ENCODE peak calls at places on chromosomes 5 and 9, in five cellular contexts. B, D, Y, Z and R are unnamed samples.

GRCh38 chr5:61860978-61861377 is 445.0 kb upstream of the KIF2A start:
- DNase-seq in D (no peak), Z (no peak), Y (no peak), B (no peak), R (no peak)

GRCh38 chr5:131260895-131261294 is 3.0 kb upstream of the CDC42SE2 start:
- DNase-seq in D (no peak), B (no peak), Y (no peak), Z (no peak), R (no peak)

GRCh38 chr9:29966247-29966646 is 2393.0 kb upstream of the C9orf72 start:
- DNase-seq in D (no peak), Z (no peak), Y (no peak), B (peak), R (no peak)

GRCh38 chr9:77820293-77820954 is 172.3 kb upstream of the GNA14 start:
- DNase-seq in B (no peak), Z (no peak), D (no peak), Y (no peak), R (no peak)

GRCh38 chr5:173778784-173779304 is 109.3 kb upstream of the CPEB4 start:
- DNase-seq in Y (no peak), D (no peak), Z (no peak), B (no peak), R (no peak)

GRCh38 chr9:111926421-111926875 is 29.8 kb downstream of the UGCG start:
- DNase-seq in D (peak), Z (peak), Y (peak), B (no peak), R (peak)

GRCh38 chr5:73816656-73817420 is 190.8 kb downstream of the ARHGEF28 start:
- DNase-seq in B (no peak), Z (no peak), D (no peak), Y (no peak), R (no peak)

GRCh38 chr5:157267766-157268480 is 2.0 kb downstream of the CYFIP2 start:
- DNase-seq in D (peak), B (no peak), Y (no peak), Z (no peak), R (no peak)

GRCh38 chr9:3032898-3033297 is 189.0 kb upstream of the PUM3 start:
- DNase-seq in B (no peak), D (no peak), Y (no peak), Z (no peak), R (no peak)

GRCh38 chr5:84378420-84378819 is 6.3 kb downstream of the EDIL3 start:
- DNase-seq in B (no peak), Y (no peak), Z (no peak), D (no peak), R (no peak)

GRCh38 chr9:32571969-32572899 is 725 bp downstream of the NDUFB6 start:
- DNase-seq in B (peak), D (peak), Y (peak), Z (peak), R (peak)

GRCh38 chr5:74206571-74207550 is 433.7 kb downstream of the ENC1 start:
- DNase-seq in D (no peak), Z (no peak), B (peak), Y (no peak), R (no peak)

GRCh38 chr5:179818746-179819295 is 1.9 kb upstream of the SQSTM1 start:
- DNase-seq in Y (peak), Z (peak), B (peak), D (peak), R (no peak)

GRCh38 chr5:137114529-137114928 is 384.6 kb downstream of the SPOCK1 start:
- DNase-seq in Z (no peak), Y (no peak), D (no peak), B (no peak), R (no peak)

GRCh38 chr5:37554938-37555337 is 175.8 kb downstream of the WDR70 start:
- DNase-seq in B (peak), Y (no peak), D (peak), Z (no peak), R (no peak)

GRCh38 chr9:129850821-129851540 is 15.7 kb downstream of the USP20 start:
- DNase-seq in B (no peak), Y (no peak), Z (no peak), D (no peak), R (no peak)

GRCh38 chr5:74017786-74018211 is 391.8 kb downstream of the ARHGEF28 start:
- DNase-seq in Z (no peak), Y (no peak), B (peak), D (no peak), R (no peak)

GRCh38 chr5:96823900-96824351 is 16.2 kb upstream of the ERAP1 start:
- DNase-seq in Z (no peak), B (peak), Y (no peak), D (no peak), R (no peak)

GRCh38 chr9:86660146-86660545 is 287.2 kb downstream of the GAS1 start:
- DNase-seq in Y (no peak), Z (no peak), D (no peak), B (no peak), R (peak)

GRCh38 chr5:81849769-81850367 is 99.0 kb upstream of the SSBP2 start:
- DNase-seq in Y (no peak), D (no peak), B (no peak), Z (no peak), R (no peak)

GRCh38 chr5:81851481-81852178 is 100.7 kb upstream of the SSBP2 start:
- DNase-seq in Y (peak), B (peak), Z (peak), D (peak), R (peak)

GRCh38 chr5:146878471-146879172 is at the start of gene PPP2R2B:
- DNase-seq in D (no peak), B (peak), Y (peak), Z (no peak), R (no peak)
- H3K4me3 ChIP-seq in D (no peak), B (peak), Y (peak), Z (peak), R (peak)

GRCh38 chr5:110727025-110727314 is 499 bp upstream of the TMEM232 start:
- DNase-seq in Y (no peak), D (no peak), B (no peak), Z (no peak), R (no peak)

DNA sequence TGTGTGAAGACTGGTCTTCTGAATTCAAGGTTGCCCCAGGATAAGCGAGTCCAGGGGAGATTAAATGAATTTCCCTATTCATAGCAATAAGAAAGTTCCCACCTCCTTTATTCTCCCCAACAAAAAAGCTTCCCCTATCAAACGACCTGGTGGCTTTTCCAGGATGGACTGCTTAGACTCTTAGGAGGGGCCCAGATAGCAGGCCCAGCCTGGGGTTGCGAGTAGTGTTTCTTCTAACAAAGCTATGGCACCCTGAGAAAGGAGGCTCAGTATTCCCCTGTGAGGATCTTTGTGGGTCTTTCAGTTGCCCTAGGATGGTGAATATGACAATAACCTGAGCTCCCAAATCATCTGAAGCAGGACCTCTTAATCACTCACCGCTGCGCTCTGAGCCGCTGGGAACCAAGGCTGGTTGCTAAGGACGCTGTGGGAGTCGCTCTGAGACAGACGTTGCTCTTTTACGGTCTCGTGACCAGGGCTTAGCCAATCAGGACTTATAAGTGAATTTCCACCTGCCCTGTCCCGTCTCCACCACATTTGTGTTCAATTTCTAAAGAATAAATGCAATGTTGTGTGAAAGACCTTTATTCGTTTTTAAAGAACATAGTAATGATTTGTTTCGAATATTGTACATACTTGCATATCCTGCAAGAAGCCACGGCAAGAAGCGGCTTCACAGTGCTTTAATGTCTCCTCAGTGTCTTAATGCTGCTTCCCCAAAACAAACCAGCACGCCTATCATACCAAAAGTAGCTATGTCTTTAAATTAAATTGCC is at the start of gene TMEM232:
- DNase-seq in Z (peak), B (peak), Y (peak), D (peak), R (no peak)
- H3K4me3 ChIP-seq in Z (peak), B (peak), Y (peak), D (peak), R (no peak)

DNA sequence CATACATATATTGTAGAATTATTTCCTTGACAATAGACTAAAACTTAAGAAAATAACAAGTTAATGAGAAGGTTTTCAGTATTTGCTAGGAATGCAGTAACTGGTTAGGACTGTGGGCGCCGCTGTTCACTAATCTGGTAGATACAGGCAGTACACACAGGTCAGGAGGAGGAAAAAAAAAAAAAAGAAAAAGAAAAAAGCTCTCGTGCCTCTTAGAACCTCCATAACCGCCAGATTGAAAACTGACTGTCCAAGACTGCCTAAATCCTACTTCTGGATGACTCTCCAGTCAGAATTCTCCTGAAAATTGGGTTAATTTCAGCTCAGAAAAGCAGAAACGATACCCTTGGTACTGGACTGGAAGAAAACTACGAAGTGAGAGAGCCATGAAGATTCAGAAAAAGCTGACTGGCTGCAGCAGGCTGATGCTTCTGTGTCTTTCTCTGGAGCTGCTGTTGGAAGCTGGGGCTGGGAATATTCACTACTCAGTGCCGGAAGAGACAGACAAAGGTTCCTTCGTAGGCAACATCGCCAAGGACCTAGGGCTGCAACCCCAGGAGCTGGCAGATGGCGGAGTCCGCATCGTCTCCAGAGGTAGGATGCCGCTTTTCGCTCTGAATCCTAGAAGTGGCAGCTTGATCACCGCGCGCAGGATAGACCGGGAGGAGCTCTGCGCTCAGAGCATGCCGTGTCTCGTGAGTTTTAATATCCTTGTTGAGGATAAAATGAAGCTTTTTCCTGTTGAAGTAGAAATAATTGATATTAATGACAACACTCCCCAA is at the start of gene PCDHGA1:
- DNase-seq in Y (peak), D (peak), B (peak), Z (no peak), R (no peak)
- H3K4me3 ChIP-seq in Y (no peak), D (peak), B (peak), Z (no peak), R (no peak)

DNA sequence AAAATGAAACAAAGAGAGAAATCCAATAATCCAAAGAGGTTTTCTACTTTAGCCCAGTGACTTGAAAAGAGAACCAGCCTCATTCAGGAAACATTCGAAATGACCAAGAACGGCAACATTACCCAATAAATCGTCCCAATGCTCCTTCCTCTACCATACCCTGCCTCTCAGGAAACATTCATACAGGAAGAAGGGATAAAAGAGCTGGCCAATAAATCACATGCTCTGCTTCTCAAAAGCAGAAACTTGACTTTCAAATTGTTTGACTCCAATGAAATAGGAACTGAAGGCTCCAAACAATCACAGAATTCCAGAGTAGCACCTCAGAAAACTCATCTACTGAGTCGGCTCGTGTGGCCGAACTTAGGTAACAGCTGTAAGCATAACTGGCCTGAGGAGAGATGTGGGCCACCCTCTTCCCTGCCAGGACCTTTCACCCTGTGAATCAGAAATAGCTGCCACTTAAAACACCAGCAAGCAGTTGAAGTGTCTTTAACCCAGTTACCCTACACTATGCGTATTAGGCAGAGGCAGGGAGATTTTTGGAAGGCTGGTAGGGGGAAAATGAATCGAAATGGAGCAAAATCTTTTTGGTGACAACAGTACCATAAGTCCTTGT is 14.6 kb downstream of the ARL15 start:
- DNase-seq in Y (no peak), B (no peak), D (no peak), Z (no peak), R (no peak)
- H3K4me3 ChIP-seq in Y (no peak), B (no peak), D (no peak), Z (no peak), R (no peak)

GRCh38 chr5:33480876-33481275 is 40.1 kb downstream of the TARS1 start:
- DNase-seq in Y (no peak), Z (no peak), D (no peak), B (no peak), R (no peak)
- H3K4me3 ChIP-seq in Y (no peak), Z (no peak), D (no peak), B (no peak), R (no peak)

DNA sequence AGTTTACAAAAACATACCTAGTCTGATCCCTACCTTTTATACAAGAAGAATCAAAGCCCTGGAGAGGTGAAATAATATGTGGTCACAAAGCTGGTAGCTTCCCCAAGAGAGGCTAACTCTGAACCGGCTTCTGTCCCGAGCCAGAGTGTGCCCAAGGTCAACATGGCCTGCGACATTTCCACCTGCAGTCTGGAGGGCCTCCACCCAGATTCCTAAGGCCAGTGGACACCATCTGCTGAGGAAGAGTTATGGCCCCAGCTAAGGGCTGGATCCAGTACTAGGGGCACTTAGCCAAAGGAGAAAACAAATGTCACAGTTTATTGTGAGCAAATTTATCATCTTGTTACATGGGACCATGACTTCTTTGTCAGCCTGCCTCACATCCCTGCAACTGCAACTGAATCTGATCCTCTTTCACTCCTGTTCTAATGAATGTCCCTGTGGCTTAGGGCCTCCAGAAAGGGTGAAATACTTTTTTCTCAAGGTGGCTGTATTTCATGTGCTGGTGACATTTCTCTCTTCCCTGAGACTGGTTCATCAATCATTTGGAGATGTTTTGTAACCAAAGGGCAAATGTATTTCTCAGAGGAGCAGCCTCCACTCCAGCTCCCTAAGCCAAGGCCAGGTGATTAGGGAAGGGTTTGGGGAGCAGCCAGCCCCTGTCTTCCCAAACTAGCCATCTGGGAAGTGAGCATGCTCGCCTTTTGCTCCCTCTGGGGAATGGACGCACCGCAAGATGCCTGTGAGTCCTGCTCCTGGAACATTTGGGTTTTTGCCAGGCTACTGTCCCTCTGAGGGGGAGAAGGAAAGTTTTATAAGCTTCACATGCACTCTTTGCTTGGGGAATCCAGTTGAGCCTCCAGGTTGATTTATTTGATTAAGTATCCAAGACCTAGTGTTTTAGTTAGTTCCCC is 148.3 kb downstream of the CMYA5 start:
- DNase-seq in Z (no peak), B (no peak), Y (no peak), D (no peak), R (no peak)
- H3K4me3 ChIP-seq in Z (no peak), B (no peak), Y (no peak), D (no peak), R (no peak)

DNA sequence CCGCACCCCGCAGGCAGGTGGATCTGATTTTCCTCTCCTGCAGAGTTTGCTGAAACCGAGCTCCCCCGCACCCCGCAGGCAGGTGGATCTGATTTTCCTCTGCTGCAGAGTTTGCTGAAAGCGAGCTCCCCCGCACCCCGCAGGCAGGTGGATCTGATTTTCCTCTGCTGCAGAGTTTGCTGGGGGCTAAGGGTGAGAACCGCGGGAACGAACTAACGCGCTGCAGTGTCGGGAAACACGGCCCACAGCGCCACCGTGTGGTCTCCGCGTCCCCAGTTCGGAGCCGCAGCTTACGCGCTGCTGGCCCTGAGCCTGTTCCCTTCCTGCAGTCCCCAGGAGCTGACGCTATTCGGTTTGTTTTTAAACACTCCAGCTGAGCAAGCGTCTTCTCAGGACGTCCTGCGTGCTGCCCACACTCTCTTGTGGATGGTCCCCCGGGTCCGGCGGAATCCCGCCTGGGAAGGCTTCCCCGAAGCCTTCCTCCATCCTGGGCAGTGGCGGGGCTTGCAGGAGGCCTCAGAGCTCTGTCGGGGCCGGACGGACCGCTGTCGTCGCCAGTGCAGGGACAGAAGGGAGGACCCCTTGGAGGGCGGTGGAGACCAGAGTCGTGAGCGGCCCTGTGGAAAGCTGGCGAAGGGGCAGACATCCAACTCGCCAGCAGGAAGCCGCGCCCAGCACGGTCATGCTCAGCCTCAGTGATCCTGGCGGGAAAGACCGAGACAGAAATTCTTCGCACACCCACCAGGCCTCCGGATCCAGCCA is 121.2 kb upstream of the LPCAT1 start:
- DNase-seq in Z (peak), Y (peak), D (peak), B (peak), R (peak)
- H3K4me3 ChIP-seq in Z (no peak), Y (no peak), D (no peak), B (peak), R (no peak)

DNA sequence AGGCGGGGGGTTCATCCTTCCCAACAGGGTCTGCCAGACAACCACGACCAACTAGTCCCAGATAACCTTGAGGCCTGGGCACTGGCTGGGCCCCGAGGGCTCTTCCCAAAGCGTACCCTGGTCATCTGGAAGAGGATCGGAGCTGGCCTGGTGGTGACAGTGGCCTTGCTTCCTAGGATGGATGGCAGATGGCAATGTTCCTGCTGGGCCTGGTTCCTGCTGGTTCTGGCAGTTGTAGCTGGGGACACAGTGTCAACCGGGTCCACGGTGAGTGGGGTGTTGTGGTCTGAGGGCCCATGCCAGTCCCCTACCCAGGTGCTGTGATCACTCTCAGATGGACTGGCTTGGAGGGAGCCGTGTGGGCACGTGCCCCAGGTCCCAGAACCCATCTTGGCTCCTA is 2.0 kb downstream of the ADAMTSL2 start:
- DNase-seq in Y (no peak), B (no peak), D (no peak), Z (no peak), R (no peak)
- H3K4me3 ChIP-seq in Y (no peak), B (no peak), D (no peak), Z (no peak), R (no peak)

DNA sequence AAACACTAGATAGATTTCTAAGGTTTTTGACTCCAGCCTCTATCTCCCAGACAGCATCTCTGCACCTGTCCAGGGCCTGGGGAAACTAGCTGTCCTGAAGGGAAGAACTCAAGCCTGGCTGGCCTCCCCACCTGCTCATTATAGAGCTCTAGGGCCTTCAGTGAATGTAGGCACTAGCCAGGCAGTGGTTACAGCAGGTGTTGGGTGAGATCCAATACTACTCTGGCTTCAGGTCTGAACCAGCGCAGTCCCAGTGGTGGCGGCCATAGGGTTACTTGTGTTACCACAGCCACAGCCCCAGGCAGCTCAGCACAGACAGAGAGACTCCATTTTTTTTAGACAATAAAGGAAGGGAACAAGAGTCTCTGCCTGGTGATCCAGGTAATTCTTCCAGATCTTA is 449.2 kb downstream of the IRX1 start:
- DNase-seq in Z (no peak), D (no peak), B (no peak), Y (no peak), R (no peak)
- H3K4me3 ChIP-seq in Z (no peak), D (no peak), B (no peak), Y (no peak), R (no peak)